ENCODE peak calls at places on chromosomes 2 and 18, in four cellular contexts. N is IMR-90, C is H9, L is H1. Y is an unnamed sample.

GRCh38 chr2:1676091-1676912 is 68.0 kb downstream of the PXDN start:
- DNase-seq in N (no peak), C (no peak), L (no peak), Y (no peak)

GRCh38 chr2:165443524-165443923 is 26.0 kb upstream of the CSRNP3 start:
- DNase-seq in N (no peak), C (no peak), L (no peak), Y (peak; percentile 31)

GRCh38 chr2:12141618-12142220 is 395.3 kb downstream of the LPIN1 start:
- DNase-seq in N (no peak), C (no peak), L (no peak), Y (no peak)

GRCh38 chr2:57141269-57141668 is 905.3 kb upstream of the VRK2 start:
- DNase-seq in N (no peak), C (no peak), L (no peak), Y (no peak)

GRCh38 chr2:24354899-24355298 is 5.4 kb downstream of the ITSN2 start:
- DNase-seq in N (no peak), C (no peak), L (no peak), Y (no peak)

GRCh38 chr2:10220045-10220444 is 82.7 kb upstream of the HPCAL1 start:
- DNase-seq in N (no peak), C (no peak), L (no peak), Y (no peak)

GRCh38 chr18:41347057-41347456 is 608.0 kb upstream of the PIK3C3 start:
- DNase-seq in N (peak; percentile 94), C (no peak), L (no peak), Y (no peak)

GRCh38 chr2:85589982-85590791 is 5.4 kb upstream of the RNF181 start:
- DNase-seq in N (peak; percentile 94), C (no peak), L (no peak), Y (no peak)

GRCh38 chr2:146847846-146848245 is 997.0 kb upstream of the ACVR2A start:
- DNase-seq in N (no peak), C (no peak), L (no peak), Y (no peak)

GRCh38 chr2:105490204-105490603 is 91.4 kb upstream of the FHL2 start:
- DNase-seq in N (no peak), C (no peak), L (no peak), Y (no peak)

GRCh38 chr2:128789776-128790455 is 471.2 kb upstream of the HS6ST1 start:
- DNase-seq in N (no peak), C (peak; percentile 24), L (no peak), Y (no peak)

GRCh38 chr18:38752430-38752829 is 1186.8 kb upstream of the CELF4 start:
- DNase-seq in N (no peak), C (no peak), L (no peak), Y (no peak)

GRCh38 chr2:99278793-99279291 is 22.2 kb downstream of the LYG1 start:
- DNase-seq in N (peak; percentile 92), C (no peak), L (no peak), Y (no peak)

GRCh38 chr2:132517386-132517785 is 100.8 kb downstream of the GPR39 start:
- DNase-seq in N (no peak), C (no peak), L (no peak), Y (no peak)

GRCh38 chr18:26468931-26469340 is 79.4 kb downstream of the KCTD1 start:
- DNase-seq in N (no peak), C (peak; percentile 76), L (no peak), Y (peak; percentile 72)

GRCh38 chr2:133817680-133818566 is 249.7 kb upstream of the NCKAP5 start:
- DNase-seq in N (peak; percentile 99), C (no peak), L (no peak), Y (no peak)

GRCh38 chr2:15953891-15954680 is 13.7 kb downstream of the MYCN start:
- DNase-seq in N (no peak), C (no peak), L (no peak), Y (no peak)

GRCh38 chr2:210663574-210663973 is 107.2 kb downstream of the CPS1 start:
- DNase-seq in N (peak; percentile 2), C (no peak), L (no peak), Y (peak; percentile 74)

GRCh38 chr2:171248205-171248662 is 87.5 kb upstream of the TLK1 start:
- DNase-seq in N (no peak), C (no peak), L (no peak), Y (no peak)

GRCh38 chr2:172208881-172209325 is 106.2 kb upstream of the DLX2 start:
- DNase-seq in N (peak; percentile 79), C (no peak), L (no peak), Y (no peak)

GRCh38 chr2:98508690-98509054 is 64.0 kb downstream of the INPP4A start:
- DNase-seq in N (peak; percentile 73), C (no peak), L (no peak), Y (no peak)

GRCh38 chr2:146004470-146004869 is 1484.6 kb upstream of the ZEB2 start:
- DNase-seq in N (peak; percentile 70), C (no peak), L (no peak), Y (no peak)

GRCh38 chr2:10235099-10235908 is 67.4 kb upstream of the HPCAL1 start:
- DNase-seq in N (no peak), C (no peak), L (no peak), Y (no peak)

GRCh38 chr2:120712180-120712678 is 23.4 kb upstream of the GLI2 start:
- DNase-seq in N (peak; percentile 35), C (no peak), L (no peak), Y (no peak)

GRCh38 chr2:8799004-8799403 is 38.4 kb downstream of the KIDINS220 start:
- DNase-seq in N (no peak), C (no peak), L (no peak), Y (no peak)

GRCh38 chr2:187993516-187993915 is 298.2 kb upstream of the GULP1 start:
- DNase-seq in N (peak; percentile 54), C (no peak), L (no peak), Y (peak; percentile 43)

GRCh38 chr2:232816656-232817055 is 40.3 kb upstream of the KCNJ13 start:
- DNase-seq in N (no peak), C (no peak), L (no peak), Y (no peak)

GRCh38 chr18:76405761-76406356 is 89.2 kb downstream of the ZNF516 start:
- DNase-seq in N (peak; percentile 30), C (peak; percentile 84), L (peak; percentile 43), Y (peak; percentile 85)

GRCh38 chr18:76408480-76409067 is 86.5 kb downstream of the ZNF516 start:
- DNase-seq in N (no peak), C (no peak), L (no peak), Y (no peak)

GRCh38 chr18:76405280-76405679 is 89.8 kb downstream of the ZNF516 start:
- DNase-seq in N (no peak), C (peak; percentile 20), L (no peak), Y (no peak)

GRCh38 chr18:76407681-76408080 is 87.4 kb downstream of the ZNF516 start:
- DNase-seq in N (no peak), C (peak; percentile 14), L (no peak), Y (no peak)

DNA sequence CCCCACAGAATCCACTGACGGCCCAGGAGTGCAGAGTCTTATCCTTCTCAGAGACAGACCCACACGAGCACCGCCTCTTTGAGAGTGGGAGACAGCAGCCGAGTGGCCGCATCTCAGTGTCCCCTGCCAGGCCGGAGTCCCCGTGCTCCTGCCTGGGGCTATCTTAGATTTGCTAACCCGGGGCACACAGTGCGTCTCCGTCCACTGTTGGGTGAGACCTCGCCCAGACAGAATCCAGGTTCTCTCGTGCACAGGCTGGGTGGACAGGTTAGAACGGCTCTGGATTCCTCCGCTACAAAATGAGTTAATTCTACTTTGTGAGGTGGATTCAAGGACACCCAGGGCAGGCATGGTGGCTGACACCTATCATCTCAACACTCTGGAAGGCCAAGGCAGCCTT is 88.3 kb downstream of the ZNF516 start:
- DNase-seq in N (no peak), C (peak; percentile 19), L (no peak), Y (no peak)
- H4K5ac ChIP-seq in N (no peak overlapping the region), C (no peak overlapping the region), L (no peak overlapping the region), Y (no peak overlapping the region)

GRCh38 chr2:37790462-37790861 is 119.0 kb upstream of the CDC42EP3 start:
- DNase-seq in N (no peak), C (no peak), L (no peak), Y (no peak)
- H3K9ac ChIP-seq in N (no peak overlapping the region), C (no peak overlapping the region), L (no peak overlapping the region), Y (no peak overlapping the region)

DNA sequence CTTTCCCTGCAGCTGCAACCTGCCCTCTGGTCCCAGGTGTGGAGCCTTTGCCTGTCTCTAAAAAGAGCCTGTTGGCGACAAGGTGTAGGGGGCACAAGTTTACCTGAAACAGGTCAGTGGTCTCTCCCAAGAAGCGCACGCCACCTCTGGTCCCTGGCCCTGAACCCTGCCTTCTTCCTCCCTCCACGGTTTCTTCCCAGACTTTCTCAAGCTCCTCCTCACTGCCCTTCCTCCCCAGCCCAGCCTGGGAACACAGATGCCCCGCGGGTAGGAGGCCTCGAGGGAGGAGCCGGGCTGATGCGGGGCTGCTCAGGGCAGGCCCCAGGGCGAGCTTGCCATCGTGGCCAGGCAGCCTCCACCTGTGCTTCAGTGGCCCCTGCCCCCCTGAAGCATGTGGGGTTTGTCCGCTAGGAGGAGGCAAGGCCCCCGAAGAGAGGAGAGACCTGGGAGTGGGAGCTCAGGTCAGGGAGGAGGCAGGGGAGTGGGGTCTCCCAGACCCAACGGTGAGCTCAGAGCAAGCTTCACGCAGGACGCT is 89.5 kb downstream of the SMAD7 start:
- DNase-seq in N (no peak), C (peak; percentile 56), L (no peak), Y (no peak)
- H3K23ac ChIP-seq in N (no peak overlapping the region), C (no peak overlapping the region), L (no peak overlapping the region), Y (peak overlapping the region; percentile 81)

GRCh38 chr2:7089898-7090510 is 172.8 kb downstream of the RNF144A start:
- DNase-seq in N (no peak), C (no peak), L (no peak), Y (no peak)

GRCh38 chr2:7089284-7089683 is 172.1 kb downstream of the RNF144A start:
- DNase-seq in N (no peak), C (no peak), L (no peak), Y (no peak)

GRCh38 chr2:7083580-7084509 is 166.6 kb downstream of the RNF144A start:
- DNase-seq in N (peak; percentile 25), C (peak; percentile 63), L (no peak), Y (peak; percentile 78)

DNA sequence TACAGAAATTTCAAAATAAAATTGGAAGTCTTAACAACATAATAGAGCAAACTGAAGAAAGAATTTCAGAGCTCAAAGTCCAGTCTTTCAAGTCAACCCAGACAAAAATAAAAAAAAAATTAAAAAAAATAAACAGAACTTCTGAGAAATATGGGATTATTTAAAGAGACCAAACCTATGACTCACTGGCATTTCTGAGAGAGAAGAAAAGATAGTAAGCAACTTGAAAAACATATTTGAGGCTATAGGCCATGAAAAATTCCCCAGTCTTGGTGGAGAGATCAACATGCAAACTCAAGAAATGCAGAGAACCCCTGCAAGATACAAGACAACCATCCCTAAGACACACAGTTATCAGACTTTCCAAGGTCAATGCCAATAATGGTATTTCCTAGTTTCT is 167.4 kb downstream of the RNF144A start:
- DNase-seq in N (no peak), C (no peak), L (no peak), Y (no peak)
- H4K5ac ChIP-seq in N (no peak overlapping the region), C (no peak overlapping the region), L (no peak overlapping the region), Y (no peak overlapping the region)

GRCh38 chr2:161228511-161229240 is 68.4 kb downstream of the TANK start:
- DNase-seq in N (peak; percentile 30), C (no peak), L (no peak), Y (no peak)
- H3K9ac ChIP-seq in N (no peak overlapping the region), C (no peak overlapping the region), L (no peak overlapping the region), Y (no peak overlapping the region)

Y was measured in mesendoderm.